ENCODE peak calls at places on chromosomes 5 and 9, in six cellular contexts. B, S, G, H, Q and U are unnamed samples.

GRCh38 chr5:170478306-170478705 is 25.5 kb upstream of the KCNIP1 start:
- DNase-seq in B (no peak), S (no peak), G (no peak), H (no peak), Q (no peak), U (no peak)

GRCh38 chr5:173812811-173813550 is 75.2 kb upstream of the CPEB4 start:
- DNase-seq in B (no peak), S (no peak), G (peak), H (no peak), Q (no peak), U (no peak)

GRCh38 chr5:170974487-170974886 is 112.7 kb downstream of the RANBP17 start:
- DNase-seq in B (no peak), S (peak), G (no peak), H (no peak), Q (no peak), U (no peak)

GRCh38 chr5:1008451-1009358 is at the start of gene NKD2:
- DNase-seq in B (peak), S (peak), G (no peak), H (peak), Q (peak), U (peak)

GRCh38 chr5:80246995-80247729 is 8.7 kb downstream of the SERINC5 start:
- DNase-seq in B (no peak), S (peak), G (peak), H (no peak), Q (peak), U (peak)

GRCh38 chr5:153960269-153961215 is 78.2 kb downstream of the FAM114A2 start:
- DNase-seq in B (no peak), S (no peak), G (no peak), H (no peak), Q (no peak), U (no peak)

GRCh38 chr5:135492319-135492626 is 40.1 kb upstream of the TIFAB start:
- DNase-seq in B (no peak), S (no peak), G (no peak), H (no peak), Q (no peak), U (no peak)

GRCh38 chr5:9924614-9925013 is 294.5 kb upstream of the TAS2R1 start:
- DNase-seq in B (no peak), S (no peak), G (peak), H (no peak), Q (no peak), U (no peak)

GRCh38 chr5:170629566-170630175 is 125.9 kb downstream of the KCNIP1 start:
- DNase-seq in B (no peak), S (no peak), G (no peak), H (no peak), Q (no peak), U (no peak)

GRCh38 chr9:98365227-98365669 is 109.8 kb upstream of the TBC1D2 start:
- DNase-seq in B (peak), S (no peak), G (peak), H (no peak), Q (no peak), U (no peak)

GRCh38 chr5:141934099-141934844 is 10.6 kb downstream of the DELE1 start:
- DNase-seq in B (no peak), S (peak), G (peak), H (no peak), Q (peak), U (no peak)

GRCh38 chr5:76942581-76942980 is 10.3 kb upstream of the CRHBP start:
- DNase-seq in B (no peak), S (no peak), G (peak), H (no peak), Q (no peak), U (no peak)

GRCh38 chr5:137264573-137264972 is 234.6 kb downstream of the SPOCK1 start:
- DNase-seq in B (no peak), S (no peak), G (peak), H (no peak), Q (no peak), U (no peak)

GRCh38 chr9:69104830-69105527 is 69.1 kb upstream of the TJP2 start:
- DNase-seq in B (no peak), S (no peak), G (no peak), H (no peak), Q (peak), U (no peak)

GRCh38 chr5:156552855-156553358 is 225.9 kb downstream of the SGCD start:
- DNase-seq in B (no peak), S (no peak), G (no peak), H (no peak), Q (no peak), U (no peak)

DNA sequence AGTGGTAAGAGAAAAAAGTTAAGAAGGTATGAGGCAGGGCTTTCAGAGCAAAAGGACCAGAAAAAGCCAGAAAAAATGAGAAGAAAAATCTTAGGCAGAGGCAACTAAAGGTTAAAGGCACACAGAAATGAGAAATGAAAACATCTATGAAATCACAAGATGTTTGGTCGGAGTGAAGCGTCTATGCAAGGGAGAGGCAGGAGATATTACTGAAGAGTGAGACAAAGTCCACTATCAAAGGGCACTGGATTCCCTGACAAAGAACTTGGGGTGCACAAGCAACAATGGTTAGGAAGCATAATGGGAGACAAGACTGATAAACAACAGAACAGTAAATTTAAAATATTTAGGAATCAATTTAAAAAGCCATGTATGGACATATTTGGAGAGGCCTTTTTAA is 16.9 kb downstream of the PANK3 start:
- DNase-seq in B (no peak), S (no peak), G (no peak), H (no peak), Q (no peak), U (no peak)
- TF ChIP-seq CTCF in B (no peak), S (no peak), G (no peak), H (no peak), Q (no peak), U (no peak)

DNA sequence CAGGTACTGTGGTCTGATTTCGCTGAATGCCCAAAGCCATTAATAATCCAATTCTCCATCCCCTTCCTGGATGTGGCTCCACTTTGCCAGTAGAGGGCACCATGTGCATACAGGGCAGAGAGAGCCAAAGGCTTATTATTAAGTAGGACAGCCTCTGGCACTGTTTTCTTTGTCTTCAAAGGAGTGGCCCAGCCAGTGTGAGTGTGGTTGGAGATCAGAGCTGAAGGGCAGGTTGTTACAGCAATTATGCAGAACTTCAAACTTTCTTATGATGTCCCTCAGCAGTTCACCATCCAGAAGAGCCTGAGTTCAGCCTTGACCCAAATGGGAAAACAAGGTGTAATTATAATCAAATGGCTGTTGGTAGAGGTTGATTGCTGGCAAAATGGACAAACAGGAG is 38.6 kb upstream of the CEMIP2 start:
- DNase-seq in B (peak), S (peak), G (peak), H (peak), Q (no peak), U (peak)
- TF ChIP-seq CTCF in B (peak), S (peak), G (peak), H (peak), Q (peak), U (peak)

GRCh38 chr5:109483395-109483974 is 73.7 kb upstream of the PJA2 start:
- DNase-seq in B (no peak), S (no peak), G (no peak), H (no peak), Q (no peak), U (no peak)

GRCh38 chr5:109482748-109483147 is 73.0 kb upstream of the PJA2 start:
- DNase-seq in B (no peak), S (no peak), G (no peak), H (no peak), Q (no peak), U (no peak)

GRCh38 chr5:109476292-109476691 is 66.5 kb upstream of the PJA2 start:
- DNase-seq in B (no peak), S (no peak), G (no peak), H (no peak), Q (no peak), U (no peak)

GRCh38 chr5:109478830-109479229 is 69.1 kb upstream of the PJA2 start:
- DNase-seq in B (no peak), S (no peak), G (no peak), H (no peak), Q (no peak), U (no peak)

GRCh38 chr5:109479260-109479860 is 69.6 kb upstream of the PJA2 start:
- DNase-seq in B (peak), S (no peak), G (peak), H (no peak), Q (no peak), U (no peak)
- TF ChIP-seq CTCF in B (peak), S (no peak), G (peak), H (peak), Q (peak), U (peak)

GRCh38 chr5:114221807-114222206 is 140.1 kb upstream of the KCNN2 start:
- DNase-seq in B (no peak), S (no peak), G (peak), H (no peak), Q (no peak), U (no peak)

DNA sequence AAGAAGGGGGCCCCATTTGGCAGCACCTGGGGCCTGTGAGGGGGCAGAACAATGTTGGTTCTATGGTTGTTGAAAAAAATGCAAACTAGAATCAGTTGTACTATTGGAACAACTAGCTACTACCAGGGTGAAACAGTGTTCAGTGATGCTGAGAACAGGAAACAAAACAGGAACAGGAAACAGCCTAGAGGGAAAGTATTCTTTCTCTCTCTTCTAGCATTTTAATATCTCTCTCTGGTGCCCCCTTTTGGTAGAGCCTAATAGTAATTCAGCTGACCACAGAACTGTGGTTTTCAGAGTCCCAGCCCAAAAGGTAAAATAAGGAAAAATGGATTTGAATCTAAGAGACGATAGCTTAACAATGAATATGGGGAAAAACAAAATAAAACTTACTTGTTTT is 138.0 kb upstream of the KCNN2 start:
- DNase-seq in B (peak), S (no peak), G (no peak), H (no peak), Q (no peak), U (no peak)
- TF ChIP-seq CTCF in B (peak), S (peak), G (peak), H (peak), Q (peak), U (no peak)

GRCh38 chr9:95182854-95183563 is 134.5 kb downstream of the FANCC start:
- DNase-seq in B (no peak), S (no peak), G (no peak), H (no peak), Q (no peak), U (no peak)
- TF ChIP-seq CTCF in B (no peak), S (peak), G (peak), H (peak), Q (no peak), U (no peak)

DNA sequence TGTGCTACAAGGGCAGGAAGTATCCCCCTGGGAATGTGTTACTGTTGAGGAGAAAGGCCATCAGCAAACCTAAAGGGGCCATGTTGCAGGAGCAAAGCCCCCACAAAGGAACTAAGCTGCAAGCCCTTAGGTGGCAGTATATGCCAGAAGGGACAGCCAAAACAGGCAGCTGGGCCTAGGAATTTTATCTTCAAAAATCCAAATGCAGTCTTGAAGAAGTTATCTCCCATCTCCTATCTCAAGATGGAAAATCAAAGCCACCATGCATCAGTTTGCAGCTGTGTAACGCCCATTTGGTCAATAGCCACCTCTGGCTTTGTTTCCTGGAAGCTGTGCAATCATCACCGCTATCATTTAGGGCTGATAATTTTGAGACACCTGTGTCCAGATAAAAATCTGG is 400.3 kb downstream of the ARHGEF28 start:
- DNase-seq in B (no peak), S (no peak), G (no peak), H (no peak), Q (no peak), U (no peak)
- TF ChIP-seq CTCF in B (peak), S (no peak), G (no peak), H (no peak), Q (no peak), U (no peak)

DNA sequence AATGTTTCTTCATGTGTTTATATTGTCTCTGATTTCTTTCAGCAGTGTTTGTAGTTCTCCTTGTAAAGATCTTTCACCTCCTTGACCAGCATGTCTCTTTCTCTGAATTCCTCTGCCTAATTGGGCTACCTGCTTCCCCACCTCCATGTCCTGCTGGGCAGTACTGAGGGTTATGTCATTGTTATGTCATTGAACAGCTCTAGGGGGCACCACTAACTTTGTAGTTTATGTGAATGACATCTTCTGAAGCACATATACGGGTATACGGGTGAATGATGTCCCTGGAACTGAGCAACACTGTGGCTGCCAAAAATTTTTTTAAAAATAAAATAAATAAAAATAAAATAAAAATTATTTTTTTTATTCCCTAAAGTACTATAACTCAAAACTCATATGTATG is 16.9 kb upstream of the SNCAIP start:
- DNase-seq in B (peak), S (no peak), G (no peak), H (no peak), Q (no peak), U (no peak)
- TF ChIP-seq CTCF in B (peak), S (peak), G (peak), H (no peak), Q (peak), U (no peak)

DNA sequence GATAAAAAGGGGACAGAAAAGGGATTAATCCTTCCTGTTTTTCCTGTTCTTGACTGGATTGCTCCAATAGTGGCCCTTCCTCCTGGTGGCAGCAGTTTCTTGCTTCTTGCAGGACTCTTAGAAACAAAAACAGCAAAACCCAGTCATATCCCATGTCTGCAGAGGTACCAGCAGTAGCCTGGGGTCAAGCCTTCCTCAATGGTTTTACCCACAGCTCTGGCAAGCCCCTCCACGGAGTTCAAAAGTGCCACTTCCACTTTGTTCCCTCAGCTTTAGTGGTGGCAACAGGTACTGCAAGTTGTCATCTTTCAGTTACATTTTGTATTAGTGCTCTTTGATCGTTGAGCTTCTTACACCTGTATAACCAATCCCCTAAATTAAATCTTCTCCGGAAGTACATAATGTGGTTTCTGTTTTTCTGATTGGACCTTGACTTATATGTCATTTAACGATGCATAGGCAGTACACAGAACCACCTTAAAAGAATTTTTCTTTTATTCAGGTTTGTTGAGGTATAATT is 8.7 kb upstream of the RANBP6 start:
- DNase-seq in B (peak), S (no peak), G (no peak), H (no peak), Q (no peak), U (no peak)
- TF ChIP-seq CTCF in B (peak), S (peak), G (peak), H (peak), Q (peak), U (peak)